ENCODE peak calls at places on chromosomes 1 and 21, in eight cellular contexts. One of them, this sample, is unnamed.

GRCh38 chr1:186188004-186188539 is 187.0 kb downstream of the TPR start:
- DNase-seq in GF-D8: no peak
- DNase-seq in stimulated activated CD8-positive, alpha-beta memory T cell treated with anti-CD3 and anti-CD28 coated beads, Interleukin-15, amount 100 ng/mL, for 1 hour: no peak
- DNase-seq in breast epithelium: no peak
- DNase-seq in iPS-NIHi11: no peak
- DNase-seq in right lobe of liver: no peak
- DNase-seq in astrocyte of the spinal cord: peak
- DNase-seq in CD8-positive, alpha-beta memory T cell: no peak
- DNase-seq in this sample: no peak

GRCh38 chr1:227905573-227906487 is 41.9 kb downstream of the WNT9A start:
- DNase-seq in CD8-positive, alpha-beta memory T cell: no peak
- DNase-seq in stimulated activated CD8-positive, alpha-beta memory T cell treated with anti-CD3 and anti-CD28 coated beads, Interleukin-15, amount 100 ng/mL, for 1 hour: no peak
- DNase-seq in breast epithelium: no peak
- DNase-seq in astrocyte of the spinal cord: no peak
- DNase-seq in GF-D8: no peak
- DNase-seq in iPS-NIHi11: no peak
- DNase-seq in right lobe of liver: no peak
- DNase-seq in this sample: no peak

GRCh38 chr1:241140670-241141069 is 216.3 kb downstream of the RGS7 start:
- DNase-seq in breast epithelium: no peak
- DNase-seq in right lobe of liver: no peak
- DNase-seq in GF-D8: no peak
- DNase-seq in stimulated activated CD8-positive, alpha-beta memory T cell treated with anti-CD3 and anti-CD28 coated beads, Interleukin-15, amount 100 ng/mL, for 1 hour: no peak
- DNase-seq in astrocyte of the spinal cord: no peak
- DNase-seq in CD8-positive, alpha-beta memory T cell: no peak
- DNase-seq in iPS-NIHi11: no peak
- DNase-seq in this sample: no peak

GRCh38 chr1:61318319-61319125 is 236.2 kb downstream of the NFIA start:
- DNase-seq in iPS-NIHi11: peak
- DNase-seq in breast epithelium: no peak
- DNase-seq in CD8-positive, alpha-beta memory T cell: no peak
- DNase-seq in stimulated activated CD8-positive, alpha-beta memory T cell treated with anti-CD3 and anti-CD28 coated beads, Interleukin-15, amount 100 ng/mL, for 1 hour: no peak
- DNase-seq in astrocyte of the spinal cord: peak
- DNase-seq in right lobe of liver: no peak
- DNase-seq in GF-D8: no peak
- DNase-seq in this sample: no peak

GRCh38 chr1:152515454-152515823 is 1.2 kb downstream of the CRCT1 start:
- DNase-seq in GF-D8: no peak
- DNase-seq in iPS-NIHi11: no peak
- DNase-seq in astrocyte of the spinal cord: no peak
- DNase-seq in stimulated activated CD8-positive, alpha-beta memory T cell treated with anti-CD3 and anti-CD28 coated beads, Interleukin-15, amount 100 ng/mL, for 1 hour: no peak
- DNase-seq in CD8-positive, alpha-beta memory T cell: no peak
- DNase-seq in right lobe of liver: no peak
- DNase-seq in breast epithelium: no peak
- DNase-seq in this sample: no peak

GRCh38 chr1:202192770-202193613 is 607 bp upstream of the LGR6 start:
- DNase-seq in astrocyte of the spinal cord: peak
- DNase-seq in iPS-NIHi11: peak
- DNase-seq in CD8-positive, alpha-beta memory T cell: peak
- DNase-seq in breast epithelium: no peak
- DNase-seq in GF-D8: no peak
- DNase-seq in right lobe of liver: peak
- DNase-seq in stimulated activated CD8-positive, alpha-beta memory T cell treated with anti-CD3 and anti-CD28 coated beads, Interleukin-15, amount 100 ng/mL, for 1 hour: peak
- DNase-seq in this sample: peak

GRCh38 chr1:17816511-17816910 is 61.4 kb downstream of the ACTL8 start:
- DNase-seq in stimulated activated CD8-positive, alpha-beta memory T cell treated with anti-CD3 and anti-CD28 coated beads, Interleukin-15, amount 100 ng/mL, for 1 hour: no peak
- DNase-seq in iPS-NIHi11: no peak
- DNase-seq in astrocyte of the spinal cord: no peak
- DNase-seq in breast epithelium: no peak
- DNase-seq in right lobe of liver: no peak
- DNase-seq in GF-D8: no peak
- DNase-seq in CD8-positive, alpha-beta memory T cell: no peak
- DNase-seq in this sample: no peak

GRCh38 chr1:67970088-67970487 is 80.3 kb downstream of the DIRAS3 start:
- DNase-seq in right lobe of liver: no peak
- DNase-seq in breast epithelium: no peak
- DNase-seq in astrocyte of the spinal cord: peak
- DNase-seq in GF-D8: no peak
- DNase-seq in CD8-positive, alpha-beta memory T cell: no peak
- DNase-seq in stimulated activated CD8-positive, alpha-beta memory T cell treated with anti-CD3 and anti-CD28 coated beads, Interleukin-15, amount 100 ng/mL, for 1 hour: no peak
- DNase-seq in iPS-NIHi11: no peak
- DNase-seq in this sample: no peak

GRCh38 chr1:5649795-5650194 is 342.4 kb downstream of the NPHP4 start:
- DNase-seq in right lobe of liver: no peak
- DNase-seq in stimulated activated CD8-positive, alpha-beta memory T cell treated with anti-CD3 and anti-CD28 coated beads, Interleukin-15, amount 100 ng/mL, for 1 hour: no peak
- DNase-seq in GF-D8: no peak
- DNase-seq in iPS-NIHi11: no peak
- DNase-seq in breast epithelium: no peak
- DNase-seq in astrocyte of the spinal cord: no peak
- DNase-seq in CD8-positive, alpha-beta memory T cell: no peak
- DNase-seq in this sample: no peak

GRCh38 chr1:118101445-118101844 is 83.6 kb downstream of the SPAG17 start:
- DNase-seq in stimulated activated CD8-positive, alpha-beta memory T cell treated with anti-CD3 and anti-CD28 coated beads, Interleukin-15, amount 100 ng/mL, for 1 hour: no peak
- DNase-seq in right lobe of liver: no peak
- DNase-seq in iPS-NIHi11: no peak
- DNase-seq in breast epithelium: no peak
- DNase-seq in astrocyte of the spinal cord: peak
- DNase-seq in GF-D8: no peak
- DNase-seq in CD8-positive, alpha-beta memory T cell: no peak
- DNase-seq in this sample: no peak

GRCh38 chr1:228903573-228904122 is 168.4 kb downstream of the RHOU start:
- DNase-seq in iPS-NIHi11: no peak
- DNase-seq in CD8-positive, alpha-beta memory T cell: no peak
- DNase-seq in GF-D8: no peak
- DNase-seq in astrocyte of the spinal cord: peak
- DNase-seq in breast epithelium: no peak
- DNase-seq in right lobe of liver: no peak
- DNase-seq in stimulated activated CD8-positive, alpha-beta memory T cell treated with anti-CD3 and anti-CD28 coated beads, Interleukin-15, amount 100 ng/mL, for 1 hour: no peak
- DNase-seq in this sample: no peak

GRCh38 chr1:205438213-205439158 is 16.6 kb upstream of the LEMD1 start:
- DNase-seq in breast epithelium: peak
- DNase-seq in astrocyte of the spinal cord: peak
- DNase-seq in CD8-positive, alpha-beta memory T cell: no peak
- DNase-seq in right lobe of liver: peak
- DNase-seq in iPS-NIHi11: peak
- DNase-seq in GF-D8: no peak
- DNase-seq in stimulated activated CD8-positive, alpha-beta memory T cell treated with anti-CD3 and anti-CD28 coated beads, Interleukin-15, amount 100 ng/mL, for 1 hour: no peak
- DNase-seq in this sample: no peak

GRCh38 chr1:156356875-156357534 is 12.0 kb upstream of the RHBG start:
- DNase-seq in breast epithelium: peak
- DNase-seq in stimulated activated CD8-positive, alpha-beta memory T cell treated with anti-CD3 and anti-CD28 coated beads, Interleukin-15, amount 100 ng/mL, for 1 hour: peak
- DNase-seq in GF-D8: no peak
- DNase-seq in iPS-NIHi11: peak
- DNase-seq in CD8-positive, alpha-beta memory T cell: peak
- DNase-seq in right lobe of liver: peak
- DNase-seq in astrocyte of the spinal cord: no peak
- DNase-seq in this sample: peak

GRCh38 chr1:57797084-57797483 is 373.2 kb upstream of the DAB1 start:
- DNase-seq in astrocyte of the spinal cord: no peak
- DNase-seq in GF-D8: no peak
- DNase-seq in CD8-positive, alpha-beta memory T cell: no peak
- DNase-seq in right lobe of liver: no peak
- DNase-seq in iPS-NIHi11: no peak
- DNase-seq in breast epithelium: no peak
- DNase-seq in stimulated activated CD8-positive, alpha-beta memory T cell treated with anti-CD3 and anti-CD28 coated beads, Interleukin-15, amount 100 ng/mL, for 1 hour: no peak
- DNase-seq in this sample: no peak

GRCh38 chr1:211135342-211135950 is 1.5 kb upstream of the KCNH1 start:
- DNase-seq in iPS-NIHi11: peak
- DNase-seq in stimulated activated CD8-positive, alpha-beta memory T cell treated with anti-CD3 and anti-CD28 coated beads, Interleukin-15, amount 100 ng/mL, for 1 hour: no peak
- DNase-seq in CD8-positive, alpha-beta memory T cell: no peak
- DNase-seq in GF-D8: peak
- DNase-seq in right lobe of liver: no peak
- DNase-seq in astrocyte of the spinal cord: peak
- DNase-seq in breast epithelium: no peak
- DNase-seq in this sample: no peak

GRCh38 chr1:65395887-65396612 is 24.4 kb upstream of the LEPR start:
- DNase-seq in astrocyte of the spinal cord: peak
- DNase-seq in iPS-NIHi11: peak
- DNase-seq in right lobe of liver: no peak
- DNase-seq in CD8-positive, alpha-beta memory T cell: no peak
- DNase-seq in breast epithelium: no peak
- DNase-seq in GF-D8: no peak
- DNase-seq in stimulated activated CD8-positive, alpha-beta memory T cell treated with anti-CD3 and anti-CD28 coated beads, Interleukin-15, amount 100 ng/mL, for 1 hour: no peak
- DNase-seq in this sample: no peak

GRCh38 chr21:41684381-41685245 is 82.2 kb downstream of the RIPK4 start:
- DNase-seq in CD8-positive, alpha-beta memory T cell: no peak
- DNase-seq in breast epithelium: no peak
- DNase-seq in stimulated activated CD8-positive, alpha-beta memory T cell treated with anti-CD3 and anti-CD28 coated beads, Interleukin-15, amount 100 ng/mL, for 1 hour: no peak
- DNase-seq in right lobe of liver: no peak
- DNase-seq in iPS-NIHi11: no peak
- DNase-seq in astrocyte of the spinal cord: peak
- DNase-seq in GF-D8: no peak
- DNase-seq in this sample: no peak

GRCh38 chr1:167225920-167226319 is 5.2 kb downstream of the POU2F1 start:
- DNase-seq in stimulated activated CD8-positive, alpha-beta memory T cell treated with anti-CD3 and anti-CD28 coated beads, Interleukin-15, amount 100 ng/mL, for 1 hour: no peak
- DNase-seq in CD8-positive, alpha-beta memory T cell: no peak
- DNase-seq in astrocyte of the spinal cord: no peak
- DNase-seq in right lobe of liver: no peak
- DNase-seq in breast epithelium: no peak
- DNase-seq in iPS-NIHi11: no peak
- DNase-seq in GF-D8: no peak
- DNase-seq in this sample: no peak

GRCh38 chr1:234208351-234208750 is 164.9 kb upstream of the COA6 start:
- DNase-seq in GF-D8: no peak
- DNase-seq in right lobe of liver: no peak
- DNase-seq in stimulated activated CD8-positive, alpha-beta memory T cell treated with anti-CD3 and anti-CD28 coated beads, Interleukin-15, amount 100 ng/mL, for 1 hour: no peak
- DNase-seq in astrocyte of the spinal cord: no peak
- DNase-seq in breast epithelium: no peak
- DNase-seq in CD8-positive, alpha-beta memory T cell: no peak
- DNase-seq in iPS-NIHi11: no peak
- DNase-seq in this sample: no peak

This sample was measured in HL-60.